ENCODE peak calls at places on chromosomes 12 and 14, in eight cellular contexts. N is body of pancreas; P is heart right ventricle; S is A673; I is CD8-positive, alpha-beta memory T cell; M is fibroblast of lung; B is suprapubic skin; K is psoas muscle. A is an unnamed sample. For H3K9me3, the result is how much of the 10 kb centered on the place peaks cover.

GRCh38 chr14:90553921-90554336 is 157.1 kb downstream of the CALM1 start:
- DNase-seq in N (no peak), P (no peak), S (no peak), I (no peak), M (no peak), B (no peak), K (no peak), A (no peak)

GRCh38 chr14:94392510-94392935 is 4.1 kb upstream of the SERPINA1 start:
- DNase-seq in N (no peak), P (no peak), S (peak), I (no peak), M (peak), B (no peak), K (peak), A (peak)

GRCh38 chr12:131779027-131779426 is 49.2 kb upstream of the MMP17 start:
- DNase-seq in N (no peak), P (no peak), S (no peak), I (no peak), M (no peak), B (no peak), K (no peak), A (no peak)

GRCh38 chr14:77151918-77152588 is 10.5 kb upstream of the ZDHHC22 start:
- DNase-seq in N (no peak), P (no peak), S (peak), I (no peak), M (peak), B (peak), K (no peak), A (no peak)

GRCh38 chr14:72559669-72560068 is 334.2 kb downstream of the DPF3 start:
- DNase-seq in N (peak), P (no peak), S (no peak), I (no peak), M (no peak), B (no peak), K (no peak), A (no peak)

GRCh38 chr14:88505621-88506020 is 49.2 kb downstream of the PTPN21 start:
- DNase-seq in N (no peak), P (no peak), S (no peak), I (no peak), M (no peak), B (no peak), K (no peak), A (no peak)

GRCh38 chr14:40476005-40476404 is 1043.8 kb upstream of the FBXO33 start:
- DNase-seq in N (no peak), P (no peak), S (no peak), I (no peak), M (no peak), B (no peak), K (no peak), A (no peak)

GRCh38 chr12:62256408-62257079 is 3.7 kb upstream of the USP15 start:
- DNase-seq in N (peak), P (no peak), S (peak), I (no peak), M (no peak), B (no peak), K (no peak), A (no peak)

GRCh38 chr12:14773685-14774073 is 29.6 kb downstream of the WBP11 start:
- DNase-seq in N (no peak), P (no peak), S (no peak), I (peak), M (no peak), B (no peak), K (peak), A (no peak)

GRCh38 chr14:23177181-23177580 is 6.3 kb downstream of the SLC7A8 start:
- DNase-seq in N (peak), P (no peak), S (peak), I (no peak), M (no peak), B (no peak), K (no peak), A (no peak)

GRCh38 chr12:97229036-97229435 is 233.6 kb upstream of the RMST start:
- DNase-seq in N (no peak), P (no peak), S (no peak), I (no peak), M (no peak), B (no peak), K (no peak), A (no peak)

GRCh38 chr12:124509300-124509675 is 58.1 kb downstream of the NCOR2 start:
- DNase-seq in N (no peak), P (no peak), S (no peak), I (no peak), M (no peak), B (no peak), K (no peak), A (no peak)

GRCh38 chr12:10910380-10910779 is 1.0 kb upstream of the TAS2R13 start:
- DNase-seq in N (no peak), P (no peak), S (no peak), I (no peak), M (no peak), B (no peak), K (no peak), A (no peak)

GRCh38 chr12:90456248-90456647 is 498.7 kb downstream of the CCER1 start:
- DNase-seq in N (no peak), P (no peak), S (no peak), I (no peak), M (no peak), B (no peak), K (no peak), A (no peak)
- H3K9me3 ChIP-seq in N (under half), P (under half), S (under half), I (under half), M (under half), B (under half), K (under half), A (under half)

GRCh38 chr14:24335461-24336146 is 733 bp upstream of the ADCY4 start:
- DNase-seq in N (no peak), P (no peak), S (no peak), I (no peak), M (no peak), B (no peak), K (no peak), A (no peak)
- H3K4me3 ChIP-seq in N (no peak), P (peak), S (no peak), I (no peak), M (no peak), B (peak), K (peak), A (no peak)

GRCh38 chr14:106417224-106418049 is 891.1 kb downstream of the TMEM121 start:
- DNase-seq in N (peak), P (peak), S (peak), I (peak), M (no peak), B (no peak), K (peak), A (peak)

GRCh38 chr14:106419432-106419831 is 893.0 kb downstream of the TMEM121 start:
- DNase-seq in N (no peak), P (no peak), S (no peak), I (no peak), M (no peak), B (no peak), K (no peak), A (no peak)

GRCh38 chr14:106414464-106414863 is 888.1 kb downstream of the TMEM121 start:
- DNase-seq in N (no peak), P (no peak), S (no peak), I (no peak), M (no peak), B (no peak), K (no peak), A (no peak)
- H3K9me3 ChIP-seq in N (under half), P (under half), S (under half), I (under half), M (under half), B (under half), K (under half), A (under half)

GRCh38 chr14:65239143-65239672 is 136.9 kb upstream of the MAX start:
- DNase-seq in N (peak), P (no peak), S (no peak), I (no peak), M (peak), B (no peak), K (peak), A (no peak)
- H3K4me3 ChIP-seq in N (no peak), P (no peak), S (no peak), I (no peak), M (no peak), B (no peak), K (no peak), A (no peak)

DNA sequence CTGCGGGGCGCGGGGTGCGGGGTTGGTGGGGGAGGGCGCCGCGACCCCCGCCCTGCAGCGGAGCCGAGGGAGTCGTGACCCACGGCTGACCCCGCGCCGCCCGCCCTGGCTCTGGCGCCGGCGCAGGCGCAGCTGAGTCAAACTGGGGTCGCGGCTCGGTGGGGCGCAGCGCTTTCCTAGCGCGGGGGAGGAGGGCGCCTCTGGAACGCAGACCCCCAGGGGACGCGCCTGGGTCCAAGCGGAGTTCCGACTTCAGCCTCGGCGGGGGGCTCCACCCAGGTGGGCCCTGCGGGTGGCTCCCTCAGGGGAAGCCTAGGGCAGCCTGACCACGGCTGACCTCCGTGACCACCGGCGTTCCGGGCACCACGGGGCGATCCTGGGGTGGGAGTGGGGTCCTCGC is 467 bp upstream of the ANHX start:
- DNase-seq in N (no peak), P (no peak), S (no peak), I (no peak), M (no peak), B (no peak), K (no peak), A (no peak)
- H3K9me3 ChIP-seq in N (under half), P (under half), S (under half), I (under half), M (under half), B (under half), K (under half), A (under half)